ENCODE peak calls at places on chromosomes 5 and 9, in six cellular contexts. R, U, G, P, I and T are unnamed samples.

GRCh38 chr5:42301349-42301748 is 121.9 kb upstream of the GHR start:
- DNase-seq in R (no peak), U (no peak), G (no peak), P (no peak), I (no peak), T (no peak)

GRCh38 chr5:142952236-142952635 is 182.1 kb downstream of the ARHGAP26 start:
- DNase-seq in R (no peak), U (no peak), G (no peak), P (no peak), I (no peak), T (no peak)

GRCh38 chr5:41392016-41392415 is 118.4 kb downstream of the PLCXD3 start:
- DNase-seq in R (no peak), U (no peak), G (no peak), P (no peak), I (no peak), T (no peak)

GRCh38 chr9:81387360-81387759 is 302.0 kb downstream of the TLE1 start:
- DNase-seq in R (no peak), U (no peak), G (no peak), P (no peak), I (no peak), T (no peak)

GRCh38 chr5:1035421-1036405 is 27.1 kb downstream of the NKD2 start:
- DNase-seq in R (no peak), U (no peak), G (no peak), P (no peak), I (no peak), T (no peak)

GRCh38 chr5:132771559-132771998 is 5.5 kb downstream of the SEPTIN8 start:
- DNase-seq in R (no peak), U (peak; percentile 50), G (peak; percentile 95), P (no peak), I (no peak), T (no peak)

GRCh38 chr9:137615387-137615871 is 3.4 kb upstream of the EHMT1 start:
- DNase-seq in R (no peak), U (no peak), G (no peak), P (no peak), I (no peak), T (no peak)

GRCh38 chr9:100440071-100440470 is 13.1 kb downstream of the MSANTD3 start:
- DNase-seq in R (no peak), U (peak; percentile 12), G (peak; percentile 85), P (no peak), I (no peak), T (no peak)

GRCh38 chr9:33161589-33162132 is 5.5 kb downstream of the B4GALT1 start:
- DNase-seq in R (no peak), U (no peak), G (peak; percentile 52), P (no peak), I (no peak), T (peak; percentile 59)

GRCh38 chr5:35671516-35671915 is 53.9 kb downstream of the SPEF2 start:
- DNase-seq in R (no peak), U (peak; percentile 7), G (no peak), P (no peak), I (no peak), T (no peak)

GRCh38 chr9:93586290-93587057 is 10.1 kb downstream of the PHF2 start:
- DNase-seq in R (no peak), U (no peak), G (no peak), P (no peak), I (no peak), T (no peak)

GRCh38 chr5:127280494-127281220 is 9.9 kb upstream of the MEGF10 start:
- DNase-seq in R (peak; percentile 30), U (no peak), G (no peak), P (no peak), I (no peak), T (no peak)

GRCh38 chr9:131289301-131290038 is at the start of gene PLPP7:
- DNase-seq in R (no peak), U (peak; percentile 65), G (peak; percentile 58), P (no peak), I (no peak), T (peak; percentile 44)

GRCh38 chr5:181041043-181041442 is 977 bp downstream of the BTNL9 start:
- DNase-seq in R (no peak), U (no peak), G (no peak), P (no peak), I (no peak), T (no peak)

GRCh38 chr9:6488395-6488794 is 75.4 kb downstream of the UHRF2 start:
- DNase-seq in R (no peak), U (no peak), G (no peak), P (no peak), I (no peak), T (no peak)

GRCh38 chr9:121774715-121775613 is 123.5 kb downstream of the DAB2IP start:
- DNase-seq in R (no peak), U (no peak), G (no peak), P (no peak), I (no peak), T (no peak)

GRCh38 chr9:93346240-93347112 is 105.0 kb upstream of the FAM120A start:
- DNase-seq in R (peak; percentile 44), U (no peak), G (peak; percentile 10), P (no peak), I (no peak), T (no peak)

GRCh38 chr5:136981936-136982335 is 517.2 kb downstream of the SPOCK1 start:
- DNase-seq in R (no peak), U (no peak), G (no peak), P (no peak), I (no peak), T (no peak)

GRCh38 chr9:109834855-109835254 is 54.9 kb downstream of the PALM2AKAP2 start:
- DNase-seq in R (no peak), U (no peak), G (no peak), P (no peak), I (no peak), T (no peak)

GRCh38 chr9:130869250-130869649 is 27.4 kb downstream of the QRFP start:
- DNase-seq in R (peak; percentile 25), U (peak; percentile 55), G (peak; percentile 42), P (no peak), I (no peak), T (peak; percentile 56)

GRCh38 chr9:21119093-21119770 is 22.4 kb downstream of the IFNW1 start:
- DNase-seq in R (no peak), U (no peak), G (no peak), P (no peak), I (no peak), T (no peak)

GRCh38 chr5:218457-219289 is 553 bp downstream of the SDHA start:
- DNase-seq in R (peak; percentile 9), U (peak; percentile 26), G (peak; percentile 27), P (peak; percentile 3), I (no peak), T (peak; percentile 50)

GRCh38 chr5:58153255-58153654 is 306.6 kb downstream of the PLK2 start:
- DNase-seq in R (no peak), U (no peak), G (no peak), P (no peak), I (no peak), T (no peak)

GRCh38 chr5:180723936-180724335 is 15.9 kb downstream of the OR2Y1 start:
- DNase-seq in R (no peak), U (no peak), G (no peak), P (no peak), I (no peak), T (no peak)

GRCh38 chr9:98931543-98931942 is 12.2 kb upstream of the COL15A1 start:
- DNase-seq in R (no peak), U (no peak), G (no peak), P (no peak), I (no peak), T (no peak)

GRCh38 chr9:37163299-37163698 is 42.9 kb downstream of the ZCCHC7 start:
- DNase-seq in R (no peak), U (no peak), G (no peak), P (no peak), I (no peak), T (no peak)

GRCh38 chr5:132457371-132458225 is 33.0 kb downstream of the IRF1 start:
- DNase-seq in R (no peak), U (peak; percentile 81), G (peak; percentile 97), P (no peak), I (no peak), T (peak; percentile 47)

GRCh38 chr9:4086119-4087088 is 213.5 kb downstream of the GLIS3 start:
- DNase-seq in R (no peak), U (no peak), G (peak; percentile 60), P (no peak), I (no peak), T (no peak)

GRCh38 chr9:78074385-78075291 is 43.0 kb upstream of the GNAQ start:
- DNase-seq in R (no peak), U (no peak), G (no peak), P (no peak), I (no peak), T (no peak)

GRCh38 chr9:110337727-110338522 is at the start of gene TXNDC8:
- DNase-seq in R (no peak), U (peak; percentile 31), G (peak; percentile 76), P (no peak), I (no peak), T (no peak)

GRCh38 chr9:38393128-38393809 is 767 bp downstream of the ALDH1B1 start:
- DNase-seq in R (no peak), U (no peak), G (no peak), P (no peak), I (no peak), T (no peak)

GRCh38 chr5:53730938-53731337 is 170.5 kb downstream of the NDUFS4 start:
- DNase-seq in R (no peak), U (no peak), G (no peak), P (no peak), I (no peak), T (no peak)